ENCODE peak calls at places on chromosomes 4 and X, in ten cellular contexts. J is NCI-H2227 treated with DMSO at 0.1 percent for 48 hours; A is CD4-positive, alpha-beta T cell; M is AG10803; F is activated T-cell treated with anti-CD3 and anti-CD28 coated beads for 4 hours; B is ELR; S is fibroblast of mammary gland; Z is dermis blood vessel endothelial cell; T is adipocyte; N is natural killer cell treated with Interleukin-12 subunit alpha and Interleukin-12 subunit beta and Interleukin-15 and Interleukin-18, amount 100 ng/mL, for 72 hours. C is an unnamed sample.

GRCh38 chr4:109939153-109939552 is 26.5 kb downstream of the EGF start:
- DNase-seq in F (no peak), M (no peak), Z (no peak), J (no peak), T (no peak), B (no peak), S (no peak), N (no peak), A (no peak), C (no peak)

GRCh38 chr4:163988391-163988790 is 493.9 kb downstream of the TMA16 start:
- DNase-seq in N (no peak), M (no peak), B (no peak), T (no peak), J (no peak), Z (no peak), A (no peak), F (no peak), S (no peak), C (no peak)

GRCh38 chr4:48237996-48238645 is 31.5 kb downstream of the TEC start:
- DNase-seq in Z (peak; percentile 67), J (no peak), M (no peak), N (no peak), A (no peak), S (peak; percentile 65), F (no peak), B (peak; percentile 9), T (no peak), C (peak; percentile 43)

GRCh38 chrX:54794004-54794403 is 4.1 kb downstream of the ITIH6 start:
- DNase-seq in A (no peak), T (peak; percentile 11), M (no peak), B (no peak), N (no peak), F (no peak), J (no peak), Z (no peak), S (no peak), C (no peak)

GRCh38 chr4:110518889-110519490 is 43.0 kb downstream of the ENPEP start:
- DNase-seq in J (peak; percentile 28), T (peak; percentile 64), A (no peak), M (peak; percentile 20), S (peak; percentile 38), B (peak; percentile 45), N (no peak), Z (peak; percentile 49), F (peak; percentile 11), C (peak; percentile 34)

GRCh38 chrX:102835504-102836146 is 101.4 kb upstream of the RAB40AL start:
- DNase-seq in A (no peak), S (peak; percentile 46), J (no peak), T (peak; percentile 27), F (no peak), B (peak; percentile 39), N (no peak), M (peak; percentile 28), Z (peak; percentile 64), C (peak; percentile 31)

GRCh38 chr4:38842998-38843397 is 13.6 kb downstream of the TLR6 start:
- DNase-seq in M (no peak), N (no peak), A (no peak), Z (no peak), S (no peak), F (no peak), T (no peak), J (no peak), B (no peak), C (no peak)

GRCh38 chrX:73478961-73479360 is 32.1 kb downstream of the CDX4 start:
- DNase-seq in A (no peak), J (no peak), S (no peak), B (no peak), M (no peak), Z (no peak), F (no peak), N (no peak), T (peak; percentile 1), C (no peak)

GRCh38 chrX:103343105-103343504 is 13.1 kb downstream of the TCEAL7 start:
- DNase-seq in Z (peak; percentile 67), A (peak; percentile 20), B (peak; percentile 62), T (peak; percentile 77), J (peak; percentile 43), M (peak; percentile 39), S (peak; percentile 63), N (no peak), F (peak; percentile 19), C (peak; percentile 54)